ENCODE peak calls at places on chromosomes 12 and 14, in ten cellular contexts. Y is non-pigmented ciliary epithelial cell; S is activated CD4-positive, alpha-beta T cell treated with anti-CD3 and anti-CD28 coated beads for 4 hours; C is germinal center; Q is activated CD4-positive, CD25-positive, alpha-beta regulatory T cell; R is H4; X is fibroblast of pulmonary artery; V is endothelial cell; N is activated T-cell treated with anti-CD3 and anti-CD28 coated beads for 48 hours; G is activated T-helper 1 cell treated with anti-CD3 and anti-CD28 coated beads, Interleukin-2, amount 50 U/mL, for 16 hours. J is an unnamed sample.

GRCh38 chr12:83823386-83824045 is 1089.1 kb downstream of the SLC6A15 start:
- DNase-seq in Y (no peak), S (no peak), C (no peak), Q (no peak), R (peak), X (peak), V (peak), N (peak), G (no peak), J (peak)

GRCh38 chr14:49052516-49052915 is 533.7 kb downstream of the RPS29 start:
- DNase-seq in Y (no peak), S (no peak), C (no peak), Q (no peak), R (peak), X (no peak), V (no peak), N (no peak), G (no peak), J (no peak)

GRCh38 chr14:54692261-54692861 is 125.4 kb downstream of the SAMD4A start:
- DNase-seq in Y (no peak), S (no peak), C (no peak), Q (no peak), R (no peak), X (peak), V (no peak), N (no peak), G (no peak), J (no peak)

GRCh38 chr14:83071888-83072501 is 1538.3 kb upstream of the SEL1L start:
- DNase-seq in Y (no peak), S (no peak), C (no peak), Q (no peak), R (peak), X (no peak), V (peak), N (no peak), G (no peak), J (no peak)

GRCh38 chr12:32454075-32454474 is 54.7 kb downstream of the FGD4 start:
- DNase-seq in Y (no peak), S (no peak), C (no peak), Q (no peak), R (peak), X (peak), V (no peak), N (no peak), G (no peak), J (no peak)

GRCh38 chr14:100857923-100858837 is 32.3 kb downstream of the MEG3 start:
- DNase-seq in Y (no peak), S (no peak), C (no peak), Q (no peak), R (no peak), X (no peak), V (no peak), N (no peak), G (no peak), J (no peak)

GRCh38 chr14:75927564-75928087 is 54.2 kb downstream of the TGFB3 start:
- DNase-seq in Y (no peak), S (no peak), C (no peak), Q (no peak), R (no peak), X (no peak), V (no peak), N (no peak), G (no peak), J (no peak)

GRCh38 chr12:56197921-56198635 is 8.8 kb upstream of the SMARCC2 start:
- DNase-seq in Y (no peak), S (no peak), C (no peak), Q (no peak), R (no peak), X (no peak), V (no peak), N (no peak), G (no peak), J (no peak)

GRCh38 chr12:20950248-20950647 is 139.7 kb downstream of the SLCO1B3 start:
- DNase-seq in Y (peak), S (no peak), C (no peak), Q (no peak), R (peak), X (peak), V (no peak), N (no peak), G (no peak), J (no peak)

GRCh38 chr14:101235042-101235871 is 326.0 kb upstream of the DIO3 start:
- DNase-seq in Y (no peak), S (no peak), C (no peak), Q (no peak), R (peak), X (peak), V (peak), N (peak), G (no peak), J (peak)

GRCh38 chr14:104339829-104340228 is 201.4 kb downstream of the KIF26A start:
- DNase-seq in Y (no peak), S (no peak), C (no peak), Q (no peak), R (no peak), X (no peak), V (no peak), N (no peak), G (no peak), J (no peak)

GRCh38 chr14:31703056-31703455 is 141.9 kb downstream of the NUBPL start:
- DNase-seq in Y (no peak), S (no peak), C (no peak), Q (no peak), R (no peak), X (peak), V (no peak), N (no peak), G (no peak), J (no peak)

GRCh38 chr12:54472494-54473262 is 724 bp downstream of the GTSF1 start:
- DNase-seq in Y (no peak), S (no peak), C (no peak), Q (no peak), R (no peak), X (no peak), V (no peak), N (no peak), G (no peak), J (no peak)

GRCh38 chr14:80930836-80931389 is 10.6 kb downstream of the CEP128 start:
- DNase-seq in Y (peak), S (peak), C (peak), Q (no peak), R (peak), X (peak), V (no peak), N (peak), G (no peak), J (no peak)

GRCh38 chr14:51552768-51553426 is 98.8 kb upstream of the FRMD6 start:
- DNase-seq in Y (no peak), S (no peak), C (no peak), Q (no peak), R (no peak), X (no peak), V (no peak), N (no peak), G (no peak), J (no peak)

GRCh38 chr14:86796221-86797074 is 1196.5 kb downstream of the GALC start:
- DNase-seq in Y (no peak), S (no peak), C (no peak), Q (no peak), R (no peak), X (peak), V (no peak), N (no peak), G (no peak), J (no peak)

GRCh38 chr12:71771069-71771468 is 16.4 kb downstream of the RAB21 start:
- DNase-seq in Y (no peak), S (no peak), C (no peak), Q (no peak), R (no peak), X (no peak), V (no peak), N (no peak), G (no peak), J (no peak)

GRCh38 chr12:12506541-12506940 is 56.1 kb downstream of the DUSP16 start:
- DNase-seq in Y (no peak), S (no peak), C (no peak), Q (no peak), R (peak), X (peak), V (peak), N (no peak), G (no peak), J (no peak)

GRCh38 chr12:43252585-43252984 is 299.4 kb downstream of the ADAMTS20 start:
- DNase-seq in Y (no peak), S (no peak), C (no peak), Q (no peak), R (no peak), X (no peak), V (no peak), N (no peak), G (no peak), J (no peak)

GRCh38 chr12:124277394-124278222 is 17.3 kb upstream of the RFLNA start:
- DNase-seq in Y (no peak), S (no peak), C (no peak), Q (no peak), R (no peak), X (no peak), V (no peak), N (no peak), G (no peak), J (no peak)

GRCh38 chr12:55072093-55072492 is 52.3 kb downstream of the NEUROD4 start:
- DNase-seq in Y (no peak), S (peak), C (peak), Q (peak), R (peak), X (peak), V (peak), N (peak), G (peak), J (peak)

GRCh38 chr12:131832393-131833231 is 4.4 kb downstream of the MMP17 start:
- DNase-seq in Y (no peak), S (no peak), C (no peak), Q (no peak), R (peak), X (peak), V (no peak), N (no peak), G (no peak), J (no peak)

GRCh38 chr12:99916555-99916954 is 68.2 kb downstream of the ANKS1B start:
- DNase-seq in Y (no peak), S (no peak), C (no peak), Q (no peak), R (peak), X (no peak), V (no peak), N (no peak), G (no peak), J (no peak)

GRCh38 chr14:73026243-73026844 is 562 bp downstream of the ZFYVE1 start:
- DNase-seq in Y (no peak), S (no peak), C (no peak), Q (no peak), R (no peak), X (no peak), V (no peak), N (no peak), G (no peak), J (no peak)

GRCh38 chr14:63956326-63956725 is 103.5 kb downstream of the SYNE2 start:
- DNase-seq in Y (peak), S (no peak), C (no peak), Q (no peak), R (no peak), X (no peak), V (no peak), N (no peak), G (no peak), J (no peak)

GRCh38 chr12:14148489-14149240 is 167.3 kb upstream of the GRIN2B start:
- DNase-seq in Y (no peak), S (no peak), C (peak), Q (no peak), R (no peak), X (no peak), V (no peak), N (no peak), G (no peak), J (no peak)

GRCh38 chr14:62081956-62082355 is 319.7 kb downstream of the SNAPC1 start:
- DNase-seq in Y (no peak), S (no peak), C (no peak), Q (no peak), R (no peak), X (no peak), V (no peak), N (no peak), G (no peak), J (no peak)

GRCh38 chr14:98622208-98623051 is 649.6 kb downstream of the BCL11B start:
- DNase-seq in Y (peak), S (no peak), C (no peak), Q (no peak), R (no peak), X (no peak), V (no peak), N (no peak), G (no peak), J (no peak)

GRCh38 chr14:57847096-57847495 is 18.8 kb downstream of the SLC35F4 start:
- DNase-seq in Y (no peak), S (no peak), C (no peak), Q (no peak), R (no peak), X (no peak), V (no peak), N (no peak), G (no peak), J (no peak)

GRCh38 chr14:94601961-94602391 is 10.2 kb upstream of the SERPINA3 start:
- DNase-seq in Y (peak), S (no peak), C (no peak), Q (no peak), R (peak), X (peak), V (no peak), N (no peak), G (no peak), J (no peak)

J was measured in ecto neural progenitor cell.